ENCODE peak calls at places on chromosomes 16 and 17, in eight cellular contexts. U, G, P, D, C, H, Q and S are unnamed samples.

GRCh38 chr17:73827627-73828241 is 183.5 kb upstream of the SDK2 start:
- DNase-seq in U (no peak), D (no peak), H (no peak), C (peak), Q (peak), P (no peak), G (peak), S (no peak)

GRCh38 chr16:12612598-12613101 is 191.0 kb downstream of the CPPED1 start:
- DNase-seq in G (peak), U (no peak), D (peak), Q (no peak), H (no peak), P (no peak), C (no peak), S (no peak)

GRCh38 chr16:53775821-53776431 is 72.0 kb downstream of the FTO start:
- DNase-seq in G (no peak), P (no peak), Q (peak), D (peak), C (peak), U (no peak), H (peak), S (peak)

GRCh38 chr17:38333635-38334295 is 10.0 kb downstream of the GPR179 start:
- DNase-seq in G (peak), D (no peak), Q (peak), C (peak), U (no peak), H (peak), P (peak), S (peak)

GRCh38 chr16:79716645-79717323 is 116.2 kb upstream of the MAF start:
- DNase-seq in H (peak), P (no peak), C (no peak), G (no peak), D (no peak), Q (no peak), U (no peak), S (no peak)

GRCh38 chr16:79767597-79768280 is 167.2 kb upstream of the MAF start:
- DNase-seq in D (peak), P (no peak), H (no peak), G (no peak), Q (peak), U (no peak), C (no peak), S (peak)

GRCh38 chr16:25013751-25014499 is 1.2 kb downstream of the ARHGAP17 start:
- DNase-seq in U (peak), G (no peak), H (no peak), C (no peak), P (no peak), Q (no peak), D (no peak), S (no peak)

GRCh38 chr16:22217890-22218730 is 12.0 kb downstream of the EEF2K start:
- DNase-seq in U (peak), D (no peak), P (peak), Q (no peak), G (no peak), C (no peak), H (no peak), S (no peak)

GRCh38 chr16:55701442-55702319 is 45.9 kb downstream of the SLC6A2 start:
- DNase-seq in U (peak), C (peak), Q (peak), D (peak), P (peak), G (no peak), H (peak), S (peak)

GRCh38 chr17:65231662-65232335 is 94.6 kb downstream of the RGS9 start:
- DNase-seq in P (no peak), C (peak), Q (peak), G (peak), U (peak), D (peak), H (peak), S (peak)

GRCh38 chr17:40251576-40251975 is 32.5 kb downstream of the WIPF2 start:
- DNase-seq in Q (peak), P (no peak), C (peak), D (peak), U (no peak), G (no peak), H (no peak), S (no peak)

GRCh38 chr16:8753411-8754054 is 43.9 kb downstream of the TMEM186 start:
- DNase-seq in H (no peak), G (no peak), C (no peak), P (peak), U (no peak), Q (no peak), D (no peak), S (no peak)

GRCh38 chr17:57943140-57943539 is 12.1 kb downstream of the CUEDC1 start:
- DNase-seq in Q (no peak), P (no peak), G (no peak), C (no peak), H (no peak), D (peak), U (no peak), S (no peak)

GRCh38 chr17:48440660-48441059 is 10.6 kb upstream of the SKAP1 start:
- DNase-seq in D (no peak), H (peak), P (no peak), C (no peak), G (no peak), Q (no peak), U (no peak), S (no peak)

GRCh38 chr17:48068491-48068961 is 20.4 kb downstream of the NFE2L1 start:
- DNase-seq in H (no peak), P (no peak), G (no peak), C (no peak), U (no peak), D (no peak), Q (no peak), S (no peak)

GRCh38 chr17:4130715-4131114 is 12.1 kb downstream of the ZZEF1 start:
- DNase-seq in C (no peak), G (no peak), U (no peak), P (no peak), D (no peak), Q (peak), H (peak), S (no peak)

GRCh38 chr17:74442291-74442669 is 10.4 kb downstream of the GPRC5C start:
- DNase-seq in Q (no peak), H (no peak), U (no peak), P (no peak), G (no peak), D (no peak), C (no peak), S (no peak)

GRCh38 chr17:42136654-42137051 is 14.0 kb downstream of the HSPB9 start:
- DNase-seq in U (no peak), C (no peak), D (no peak), H (no peak), P (no peak), G (no peak), Q (no peak), S (no peak)

GRCh38 chr17:30104575-30105339 is 11.9 kb upstream of the NSRP1 start:
- DNase-seq in U (peak), D (peak), P (peak), Q (peak), G (peak), C (peak), H (peak), S (peak)

GRCh38 chr17:49995055-49995738 is at the start of gene DLX3:
- DNase-seq in U (no peak), H (peak), Q (peak), D (peak), C (peak), G (no peak), P (peak), S (peak)

GRCh38 chr17:75515523-75516254 is at the start of gene CASKIN2:
- DNase-seq in G (peak), U (peak), P (peak), Q (peak), H (peak), C (peak), D (peak), S (peak)

GRCh38 chr16:60031751-60032150 is 1297.6 kb upstream of the GOT2 start:
- DNase-seq in G (no peak), Q (no peak), U (no peak), H (no peak), D (no peak), P (no peak), C (no peak), S (no peak)

GRCh38 chr16:85375282-85375681 is 237.8 kb upstream of the GSE1 start:
- DNase-seq in U (no peak), C (no peak), H (no peak), Q (no peak), D (no peak), P (no peak), G (no peak), S (no peak)

GRCh38 chr17:60610481-60610880 is 10.5 kb downstream of the PPM1D start:
- DNase-seq in H (no peak), Q (no peak), D (no peak), C (peak), G (no peak), U (no peak), P (no peak), S (no peak)

GRCh38 chr16:71421911-71422310 is 19.9 kb downstream of the TLE7 start:
- DNase-seq in Q (peak), P (no peak), U (no peak), C (peak), G (peak), H (peak), D (peak), S (peak)

GRCh38 chr17:36661688-36662087 is 60.3 kb downstream of the MRM1 start:
- DNase-seq in Q (no peak), D (no peak), P (no peak), U (no peak), G (no peak), H (no peak), C (no peak), S (no peak)

GRCh38 chr17:74085434-74085833 is 118.0 kb upstream of the RPL38 start:
- DNase-seq in P (no peak), H (peak), C (peak), D (no peak), Q (no peak), G (no peak), U (no peak), S (no peak)

GRCh38 chr16:56282455-56282854 is 91.2 kb downstream of the GNAO1 start:
- DNase-seq in P (no peak), G (no peak), H (peak), U (no peak), Q (no peak), D (no peak), C (no peak), S (no peak)

GRCh38 chr16:48536600-48537200 is 73.3 kb downstream of the N4BP1 start:
- DNase-seq in Q (no peak), P (no peak), D (no peak), C (no peak), U (no peak), G (no peak), H (peak), S (no peak)